ENCODE peak calls at places on chromosome 6, in four cellular contexts. One of them, this sample, is unnamed.

GRCh38 chr6:4861564-4861963 is 85.4 kb downstream of the CDYL start:
- DNase-seq in CD4-positive, CD25-positive, alpha-beta regulatory T cell: no peak
- DNase-seq in fibroblast of lung: no peak
- DNase-seq in heart right ventricle: no peak
- DNase-seq in this sample: no peak

GRCh38 chr6:122872311-122872710 is 83.3 kb downstream of the SMPDL3A start:
- DNase-seq in CD4-positive, CD25-positive, alpha-beta regulatory T cell: no peak
- DNase-seq in fibroblast of lung: no peak
- DNase-seq in heart right ventricle: no peak
- DNase-seq in this sample: no peak

GRCh38 chr6:34143884-34144580 is 1.9 kb downstream of the GRM4 start:
- DNase-seq in CD4-positive, CD25-positive, alpha-beta regulatory T cell: peak
- DNase-seq in fibroblast of lung: peak
- DNase-seq in heart right ventricle: no peak
- DNase-seq in this sample: no peak

GRCh38 chr6:117463762-117464665 is 18.5 kb upstream of the DCBLD1 start:
- DNase-seq in CD4-positive, CD25-positive, alpha-beta regulatory T cell: no peak
- DNase-seq in fibroblast of lung: peak
- DNase-seq in heart right ventricle: no peak
- DNase-seq in this sample: no peak

GRCh38 chr6:55694148-55694547 is 115.2 kb upstream of the HMGCLL1 start:
- DNase-seq in CD4-positive, CD25-positive, alpha-beta regulatory T cell: no peak
- DNase-seq in fibroblast of lung: peak
- DNase-seq in heart right ventricle: no peak
- DNase-seq in this sample: no peak

GRCh38 chr6:40419377-40419776 is 167.8 kb downstream of the LRFN2 start:
- DNase-seq in CD4-positive, CD25-positive, alpha-beta regulatory T cell: no peak
- DNase-seq in fibroblast of lung: no peak
- DNase-seq in heart right ventricle: no peak
- DNase-seq in this sample: no peak

GRCh38 chr6:113858067-113858604 is 991 bp downstream of the MARCKS start:
- DNase-seq in CD4-positive, CD25-positive, alpha-beta regulatory T cell: peak
- DNase-seq in fibroblast of lung: peak
- DNase-seq in heart right ventricle: peak
- DNase-seq in this sample: peak

GRCh38 chr6:159093608-159094443 is 49.0 kb upstream of the TAGAP start:
- DNase-seq in CD4-positive, CD25-positive, alpha-beta regulatory T cell: no peak
- DNase-seq in fibroblast of lung: no peak
- DNase-seq in heart right ventricle: no peak
- DNase-seq in this sample: no peak

GRCh38 chr6:98946877-98947410 is 802 bp downstream of the FBXL4 start:
- DNase-seq in CD4-positive, CD25-positive, alpha-beta regulatory T cell: peak
- DNase-seq in fibroblast of lung: peak
- DNase-seq in heart right ventricle: peak
- DNase-seq in this sample: no peak

GRCh38 chr6:143936986-143937765 is 70.9 kb downstream of the PLAGL1 start:
- DNase-seq in CD4-positive, CD25-positive, alpha-beta regulatory T cell: no peak
- DNase-seq in fibroblast of lung: no peak
- DNase-seq in heart right ventricle: no peak
- DNase-seq in this sample: no peak

GRCh38 chr6:71886184-71887005 is at the start of gene RIMS1:
- DNase-seq in CD4-positive, CD25-positive, alpha-beta regulatory T cell: no peak
- DNase-seq in fibroblast of lung: peak
- DNase-seq in heart right ventricle: peak
- DNase-seq in this sample: peak

GRCh38 chr6:71721642-71722041 is 164.7 kb upstream of the RIMS1 start:
- DNase-seq in CD4-positive, CD25-positive, alpha-beta regulatory T cell: no peak
- DNase-seq in fibroblast of lung: peak
- DNase-seq in heart right ventricle: no peak
- DNase-seq in this sample: no peak

GRCh38 chr6:63816979-63817436 is 181.4 kb downstream of the PHF3 start:
- DNase-seq in CD4-positive, CD25-positive, alpha-beta regulatory T cell: no peak
- DNase-seq in fibroblast of lung: no peak
- DNase-seq in heart right ventricle: no peak
- DNase-seq in this sample: no peak

GRCh38 chr6:155882527-155883333 is 427.1 kb upstream of the NOX3 start:
- DNase-seq in CD4-positive, CD25-positive, alpha-beta regulatory T cell: peak
- DNase-seq in fibroblast of lung: peak
- DNase-seq in heart right ventricle: no peak
- DNase-seq in this sample: no peak
- H3K27ac ChIP-seq in CD4-positive, CD25-positive, alpha-beta regulatory T cell: no peak
- H3K27ac ChIP-seq in fibroblast of lung: no peak
- H3K27ac ChIP-seq in heart right ventricle: no peak
- H3K27ac ChIP-seq in this sample: peak

GRCh38 chr6:131981624-131981978 is 30.4 kb upstream of the CCN2 start:
- DNase-seq in CD4-positive, CD25-positive, alpha-beta regulatory T cell: no peak
- DNase-seq in fibroblast of lung: no peak
- DNase-seq in heart right ventricle: no peak
- DNase-seq in this sample: no peak

GRCh38 chr6:131980791-131981623 is 29.8 kb upstream of the CCN2 start:
- DNase-seq in CD4-positive, CD25-positive, alpha-beta regulatory T cell: no peak
- DNase-seq in fibroblast of lung: no peak
- DNase-seq in heart right ventricle: no peak
- DNase-seq in this sample: no peak

GRCh38 chr6:131980338-131980790 is 29.2 kb upstream of the CCN2 start:
- DNase-seq in CD4-positive, CD25-positive, alpha-beta regulatory T cell: no peak
- DNase-seq in fibroblast of lung: no peak
- DNase-seq in heart right ventricle: no peak
- DNase-seq in this sample: no peak

GRCh38 chr6:131978522-131978921 is 27.4 kb upstream of the CCN2 start:
- DNase-seq in CD4-positive, CD25-positive, alpha-beta regulatory T cell: no peak
- DNase-seq in fibroblast of lung: peak
- DNase-seq in heart right ventricle: no peak
- DNase-seq in this sample: no peak

GRCh38 chr6:131979515-131980337 is 28.6 kb upstream of the CCN2 start:
- DNase-seq in CD4-positive, CD25-positive, alpha-beta regulatory T cell: no peak
- DNase-seq in fibroblast of lung: peak
- DNase-seq in heart right ventricle: no peak
- DNase-seq in this sample: no peak
- H3K27ac ChIP-seq in CD4-positive, CD25-positive, alpha-beta regulatory T cell: no peak
- H3K27ac ChIP-seq in fibroblast of lung: no peak
- H3K27ac ChIP-seq in heart right ventricle: no peak
- H3K27ac ChIP-seq in this sample: peak

GRCh38 chr6:90637321-90637720 is 50.4 kb upstream of the MAP3K7 start:
- DNase-seq in CD4-positive, CD25-positive, alpha-beta regulatory T cell: no peak
- DNase-seq in fibroblast of lung: no peak
- DNase-seq in heart right ventricle: no peak
- DNase-seq in this sample: no peak
- H3K27ac ChIP-seq in CD4-positive, CD25-positive, alpha-beta regulatory T cell: no peak
- H3K27ac ChIP-seq in fibroblast of lung: no peak
- H3K27ac ChIP-seq in heart right ventricle: no peak
- H3K27ac ChIP-seq in this sample: no peak

GRCh38 chr6:25973923-25974555 is 11.4 kb downstream of the TRIM38 start:
- DNase-seq in CD4-positive, CD25-positive, alpha-beta regulatory T cell: no peak
- DNase-seq in fibroblast of lung: peak
- DNase-seq in heart right ventricle: no peak
- DNase-seq in this sample: no peak
- H3K27ac ChIP-seq in CD4-positive, CD25-positive, alpha-beta regulatory T cell: no peak
- H3K27ac ChIP-seq in fibroblast of lung: no peak
- H3K27ac ChIP-seq in heart right ventricle: no peak
- H3K27ac ChIP-seq in this sample: no peak

GRCh38 chr6:151443449-151443848 is 8.5 kb downstream of the RMND1 start:
- DNase-seq in CD4-positive, CD25-positive, alpha-beta regulatory T cell: no peak
- DNase-seq in fibroblast of lung: no peak
- DNase-seq in heart right ventricle: no peak
- DNase-seq in this sample: no peak
- H3K27ac ChIP-seq in CD4-positive, CD25-positive, alpha-beta regulatory T cell: no peak
- H3K27ac ChIP-seq in fibroblast of lung: no peak
- H3K27ac ChIP-seq in heart right ventricle: no peak
- H3K27ac ChIP-seq in this sample: no peak

GRCh38 chr6:3289664-3290055 is 30.9 kb downstream of the PSMG4 start:
- DNase-seq in CD4-positive, CD25-positive, alpha-beta regulatory T cell: no peak
- DNase-seq in fibroblast of lung: no peak
- DNase-seq in heart right ventricle: no peak
- DNase-seq in this sample: peak

GRCh38 chr6:3291987-3292386 is 33.2 kb downstream of the PSMG4 start:
- DNase-seq in CD4-positive, CD25-positive, alpha-beta regulatory T cell: no peak
- DNase-seq in fibroblast of lung: no peak
- DNase-seq in heart right ventricle: no peak
- DNase-seq in this sample: peak

GRCh38 chr6:3291346-3291745 is 32.6 kb downstream of the PSMG4 start:
- DNase-seq in CD4-positive, CD25-positive, alpha-beta regulatory T cell: no peak
- DNase-seq in fibroblast of lung: no peak
- DNase-seq in heart right ventricle: no peak
- DNase-seq in this sample: no peak

GRCh38 chr6:3288711-3289663 is 30.2 kb downstream of the PSMG4 start:
- DNase-seq in CD4-positive, CD25-positive, alpha-beta regulatory T cell: no peak
- DNase-seq in fibroblast of lung: no peak
- DNase-seq in heart right ventricle: no peak
- DNase-seq in this sample: peak

GRCh38 chr6:3290501-3291211 is 31.9 kb downstream of the PSMG4 start:
- DNase-seq in CD4-positive, CD25-positive, alpha-beta regulatory T cell: no peak
- DNase-seq in fibroblast of lung: no peak
- DNase-seq in heart right ventricle: no peak
- DNase-seq in this sample: peak
- H3K27ac ChIP-seq in CD4-positive, CD25-positive, alpha-beta regulatory T cell: no peak
- H3K27ac ChIP-seq in fibroblast of lung: no peak
- H3K27ac ChIP-seq in heart right ventricle: no peak
- H3K27ac ChIP-seq in this sample: no peak

GRCh38 chr6:42566614-42567208 is 2.9 kb downstream of the UBR2 start:
- DNase-seq in CD4-positive, CD25-positive, alpha-beta regulatory T cell: no peak
- DNase-seq in fibroblast of lung: no peak
- DNase-seq in heart right ventricle: no peak
- DNase-seq in this sample: no peak

GRCh38 chr6:42571611-42572342 is 7.9 kb downstream of the UBR2 start:
- DNase-seq in CD4-positive, CD25-positive, alpha-beta regulatory T cell: no peak
- DNase-seq in fibroblast of lung: no peak
- DNase-seq in heart right ventricle: no peak
- DNase-seq in this sample: no peak

GRCh38 chr6:42569102-42570028 is 5.5 kb downstream of the UBR2 start:
- DNase-seq in CD4-positive, CD25-positive, alpha-beta regulatory T cell: no peak
- DNase-seq in fibroblast of lung: peak
- DNase-seq in heart right ventricle: no peak
- DNase-seq in this sample: no peak

DNA sequence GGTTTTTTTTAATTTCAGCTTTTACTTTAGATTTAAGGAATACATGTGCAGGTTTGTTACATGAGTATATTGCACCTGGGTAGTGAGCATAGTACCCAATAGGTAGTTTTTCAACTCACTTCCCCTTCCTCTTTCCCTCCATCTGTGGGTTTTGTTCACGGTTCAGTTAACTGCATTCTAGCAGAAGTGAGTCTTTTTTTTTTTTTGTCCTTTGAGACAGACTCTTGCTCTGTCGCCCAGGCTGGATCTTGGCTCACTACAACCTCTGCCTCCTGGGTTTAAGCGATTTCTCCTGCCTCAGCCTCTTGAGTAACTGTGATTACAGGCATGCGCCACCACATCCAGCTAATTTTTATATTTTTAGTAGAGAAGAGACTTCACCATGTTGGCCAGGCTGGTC is 8.7 kb downstream of the UBR2 start:
- DNase-seq in CD4-positive, CD25-positive, alpha-beta regulatory T cell: peak
- DNase-seq in fibroblast of lung: no peak
- DNase-seq in heart right ventricle: no peak
- DNase-seq in this sample: no peak
- H3K27ac ChIP-seq in CD4-positive, CD25-positive, alpha-beta regulatory T cell: peak
- H3K27ac ChIP-seq in fibroblast of lung: no peak
- H3K27ac ChIP-seq in heart right ventricle: no peak
- H3K27ac ChIP-seq in this sample: no peak

DNA sequence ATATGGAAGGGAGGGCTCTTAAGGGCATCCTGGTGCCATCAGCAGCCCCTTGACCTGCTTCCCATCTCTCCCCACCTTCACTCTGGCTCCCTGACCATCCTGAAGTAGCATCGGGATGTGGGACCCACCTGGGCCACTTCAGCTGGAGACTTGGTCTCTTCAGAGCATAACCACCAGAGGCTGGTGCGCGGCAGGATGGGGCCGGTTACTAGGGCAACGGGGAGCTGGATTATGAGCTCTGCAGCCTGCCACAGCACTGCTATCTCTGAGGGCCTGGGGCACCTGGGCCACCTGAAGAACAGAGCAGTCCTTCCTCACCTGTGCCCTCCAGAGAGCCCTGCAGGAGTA is 79.7 kb downstream of the SYNJ2 start:
- DNase-seq in CD4-positive, CD25-positive, alpha-beta regulatory T cell: no peak
- DNase-seq in fibroblast of lung: no peak
- DNase-seq in heart right ventricle: no peak
- DNase-seq in this sample: no peak
- H3K27ac ChIP-seq in CD4-positive, CD25-positive, alpha-beta regulatory T cell: no peak
- H3K27ac ChIP-seq in fibroblast of lung: peak
- H3K27ac ChIP-seq in heart right ventricle: peak
- H3K27ac ChIP-seq in this sample: peak

DNA sequence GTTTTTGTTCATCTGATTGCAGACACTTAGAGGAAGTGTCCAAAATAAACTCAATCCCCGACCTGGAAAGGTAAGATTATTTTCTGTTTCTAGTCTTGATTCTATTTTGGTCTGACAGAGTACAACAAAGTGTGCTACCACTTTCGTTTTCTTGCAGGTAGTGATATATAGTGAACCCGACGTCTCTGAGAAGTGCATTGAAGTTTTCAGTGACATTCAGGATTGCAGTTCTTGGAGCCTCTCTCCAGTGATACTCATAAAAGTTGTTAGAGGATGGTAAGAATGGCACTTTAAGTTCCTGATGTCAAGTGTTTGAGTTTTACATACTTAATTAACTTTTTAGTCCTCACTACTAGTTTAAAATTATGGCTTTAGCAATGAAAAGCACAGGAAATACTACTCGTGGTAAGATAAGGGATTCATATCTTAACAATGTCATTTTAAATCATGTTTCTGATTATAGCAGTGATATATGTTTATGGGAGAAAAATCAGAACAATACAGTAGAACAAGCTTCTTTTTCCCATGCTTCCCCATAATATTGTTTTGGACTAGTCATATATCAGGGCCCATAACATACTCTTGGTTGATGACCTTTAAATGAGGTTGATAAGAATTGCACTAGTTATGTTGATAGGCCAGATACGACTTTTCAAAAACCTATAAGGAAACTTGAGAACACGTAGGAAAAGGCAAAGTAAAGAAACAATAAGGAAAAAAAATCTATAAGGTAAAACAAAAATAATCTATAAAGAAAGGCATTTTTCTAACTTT is 104.0 kb downstream of the RTN4IP1 start:
- DNase-seq in CD4-positive, CD25-positive, alpha-beta regulatory T cell: peak
- DNase-seq in fibroblast of lung: no peak
- DNase-seq in heart right ventricle: no peak
- DNase-seq in this sample: no peak
- H3K27ac ChIP-seq in CD4-positive, CD25-positive, alpha-beta regulatory T cell: peak
- H3K27ac ChIP-seq in fibroblast of lung: peak
- H3K27ac ChIP-seq in heart right ventricle: no peak
- H3K27ac ChIP-seq in this sample: peak

GRCh38 chr6:24522090-24522820 is 27.5 kb downstream of the ALDH5A1 start:
- DNase-seq in CD4-positive, CD25-positive, alpha-beta regulatory T cell: no peak
- DNase-seq in fibroblast of lung: peak
- DNase-seq in heart right ventricle: no peak
- DNase-seq in this sample: no peak
- H3K27ac ChIP-seq in CD4-positive, CD25-positive, alpha-beta regulatory T cell: no peak
- H3K27ac ChIP-seq in fibroblast of lung: no peak
- H3K27ac ChIP-seq in heart right ventricle: no peak
- H3K27ac ChIP-seq in this sample: no peak

This sample was measured in sigmoid colon.